ENCODE peak calls at places on chromosomes 13 and 19, in four cellular contexts. I, H, V and N are unnamed samples.

GRCh38 chr13:33034061-33034460 is 17.8 kb downstream of the KL start:
- DNase-seq in I (no peak), H (no peak), V (no peak), N (no peak)

GRCh38 chr13:30464496-30465351 is 1.0 kb downstream of the HMGB1 start:
- DNase-seq in I (no peak), H (no peak), V (peak), N (peak)

GRCh38 chr13:114237415-114238112 is 2.9 kb downstream of the CDC16 start:
- DNase-seq in I (no peak), H (no peak), V (peak), N (no peak)

GRCh38 chr19:49210108-49210900 is 52.7 kb downstream of the TRPM4 start:
- DNase-seq in I (no peak), H (no peak), V (peak), N (no peak)

GRCh38 chr19:10219678-10220077 is 11.5 kb downstream of the S1PR2 start:
- DNase-seq in I (no peak), H (no peak), V (peak), N (peak)

GRCh38 chr19:48868196-48868886 is at the start of gene PLEKHA4:
- DNase-seq in I (no peak), H (no peak), V (peak), N (no peak)

GRCh38 chr13:111460548-111461444 is 140.4 kb downstream of the TEX29 start:
- DNase-seq in I (peak), H (no peak), V (no peak), N (peak)

GRCh38 chr19:14072535-14073231 is at the start of gene MISP3:
- DNase-seq in I (no peak), H (no peak), V (no peak), N (no peak)

GRCh38 chr13:20190481-20191310 is 2.0 kb downstream of the GJB2 start:
- DNase-seq in I (no peak), H (no peak), V (no peak), N (no peak)

GRCh38 chr19:18135712-18136584 is 17.0 kb upstream of the PIK3R2 start:
- DNase-seq in I (no peak), H (no peak), V (no peak), N (peak)

GRCh38 chr19:2252481-2253105 is 3.5 kb downstream of the AMH start:
- DNase-seq in I (no peak), H (no peak), V (no peak), N (no peak)

GRCh38 chr19:2254052-2254872 is 2.0 kb downstream of the JSRP1 start:
- DNase-seq in I (no peak), H (no peak), V (no peak), N (peak)

GRCh38 chr19:2255112-2255845 is 938 bp downstream of the JSRP1 start:
- DNase-seq in I (no peak), H (no peak), V (no peak), N (no peak)

GRCh38 chr19:2251577-2252480 is 2.7 kb downstream of the AMH start:
- DNase-seq in I (no peak), H (no peak), V (no peak), N (no peak)

GRCh38 chr19:2253106-2254051 is 2.8 kb downstream of the JSRP1 start:
- DNase-seq in I (no peak), H (no peak), V (no peak), N (peak)
- TF ChIP-seq TCF7L2 in I (no peak), H (no peak), V (no peak), N (no peak)

GRCh38 chr13:49098771-49099512 is 121.2 kb upstream of the MLNR start:
- DNase-seq in I (peak), H (no peak), V (no peak), N (no peak)

GRCh38 chr13:49097374-49097773 is 121.7 kb downstream of the FNDC3A start:
- DNase-seq in I (peak), H (no peak), V (no peak), N (peak)

GRCh38 chr13:49099513-49099877 is 120.6 kb upstream of the MLNR start:
- DNase-seq in I (no peak), H (no peak), V (no peak), N (no peak)

GRCh38 chr13:49100637-49101570 is 119.2 kb upstream of the MLNR start:
- DNase-seq in I (no peak), H (no peak), V (no peak), N (no peak)

GRCh38 chr13:49098198-49098597 is 121.9 kb upstream of the MLNR start:
- DNase-seq in I (peak), H (no peak), V (no peak), N (no peak)
- TF ChIP-seq TCF7L2 in I (no peak), H (no peak), V (no peak), N (no peak)

DNA sequence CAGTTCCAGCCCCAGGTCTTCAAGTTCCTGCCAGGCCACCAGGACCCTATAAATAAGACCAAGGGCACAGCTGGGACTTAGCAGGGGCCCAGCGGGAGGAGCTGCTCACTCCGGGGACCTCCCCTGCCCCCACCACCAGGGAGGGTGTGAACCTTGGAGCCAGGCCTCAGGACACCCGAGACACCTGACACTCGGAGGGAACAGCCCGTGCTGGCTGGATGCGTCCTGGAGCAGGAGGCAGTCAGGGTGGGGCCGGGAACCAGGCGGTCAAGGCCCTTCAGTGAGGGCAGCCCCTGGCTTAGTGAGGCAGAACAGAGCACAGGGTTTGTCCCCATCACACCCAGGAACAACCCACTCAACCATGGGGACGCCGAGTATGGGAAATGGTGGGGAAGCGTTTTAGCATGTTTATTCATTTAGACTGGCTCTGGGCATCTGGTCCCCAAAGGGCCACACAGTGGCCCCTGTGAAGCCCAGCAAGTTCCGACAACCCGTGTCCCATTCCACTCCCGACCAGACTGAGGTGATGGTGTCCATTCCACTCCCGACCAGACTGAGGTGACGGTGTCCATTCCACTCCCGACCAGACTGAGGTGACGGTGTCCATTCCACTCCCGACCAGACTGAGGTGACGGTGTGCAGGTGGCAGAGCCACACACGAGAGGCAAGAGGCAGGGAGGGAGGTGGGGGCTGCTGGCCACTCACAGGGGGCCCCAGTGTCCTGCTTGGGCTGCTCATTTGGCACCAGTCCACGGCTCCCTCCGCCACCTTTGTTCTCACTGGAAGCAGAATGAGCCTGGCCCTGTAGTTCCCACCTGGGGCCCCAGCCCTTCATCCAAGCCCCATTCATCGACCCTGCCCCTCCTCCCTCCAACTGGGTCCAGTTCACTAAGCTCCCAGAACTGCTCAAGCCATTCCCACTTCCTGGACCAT is 2.2 kb upstream of the MIDN start:
- DNase-seq in I (no peak), H (no peak), V (no peak), N (peak)
- TF ChIP-seq TCF7L2 in I (no peak), H (no peak), V (no peak), N (no peak)

GRCh38 chr19:46216612-46217011 is 12.9 kb upstream of the IGFL1 start:
- DNase-seq in I (no peak), H (no peak), V (no peak), N (no peak)

GRCh38 chr19:46221152-46221551 is 8.4 kb upstream of the IGFL1 start:
- DNase-seq in I (no peak), H (no peak), V (no peak), N (no peak)

GRCh38 chr19:46217476-46217875 is 12.1 kb upstream of the IGFL1 start:
- DNase-seq in I (no peak), H (no peak), V (no peak), N (no peak)

GRCh38 chr19:46220038-46220615 is 9.4 kb upstream of the IGFL1 start:
- DNase-seq in I (no peak), H (no peak), V (no peak), N (no peak)

DNA sequence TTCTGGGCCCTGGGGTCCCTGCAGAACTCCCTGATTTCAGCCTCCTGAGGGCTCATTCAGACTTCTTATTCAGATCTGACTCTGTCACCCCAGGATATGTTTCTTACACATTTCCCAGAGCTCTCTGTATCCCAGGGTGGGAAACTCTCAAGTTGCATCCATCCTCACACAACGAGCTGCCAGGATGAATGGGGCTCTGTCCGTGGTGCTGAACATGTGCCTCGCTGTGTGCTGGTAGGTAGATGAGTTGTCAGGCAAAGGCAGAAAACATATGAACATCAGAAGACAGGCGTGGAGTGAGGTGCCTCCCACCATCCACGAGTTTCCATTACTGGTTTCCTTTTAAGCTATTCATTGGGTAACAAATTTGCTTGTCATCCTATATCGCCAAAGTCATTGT is 11.4 kb upstream of the IGFL1 start:
- DNase-seq in I (peak), H (no peak), V (peak), N (peak)
- TF ChIP-seq TCF7L2 in I (peak), H (no peak), V (no peak), N (no peak)